ENCODE peak calls at places on chromosomes 1 and 21, in ten cellular contexts. B is CD8-positive, alpha-beta memory T cell; V is neural progenitor cell; E is stimulated activated CD8-positive, alpha-beta memory T cell treated with anti-CD3 and anti-CD28 coated beads, Interleukin-4, amount 100 ng/mL, for 1 hour; G is activated T-helper 1 cell treated with Interleukin-2 at 50 U/mL for 16 hours; P is WTC11; K is GM23248; C is activated CD4-positive, CD25-positive, alpha-beta regulatory T cell treated with anti-CD3 and anti-CD28 coated beads, Interleukin-2, amount 50 U/mL, for 72 hours; O is T-cell; R is endodermal cell. X is an unnamed sample.

GRCh38 chr1:100009458-100009857 is 39.7 kb downstream of the SLC35A3 start:
- DNase-seq in B (no peak), V (no peak), E (no peak), G (no peak), P (no peak), K (peak), C (no peak), O (no peak), R (no peak), X (no peak)

GRCh38 chr1:243898278-243898677 is 48.2 kb upstream of the AKT3 start:
- DNase-seq in B (no peak), V (no peak), E (no peak), G (no peak), P (no peak), K (no peak), C (no peak), O (no peak), R (no peak), X (no peak)

GRCh38 chr1:108200627-108201106 is 524 bp upstream of the SLC25A24 start:
- DNase-seq in B (peak), V (peak), E (no peak), G (peak), P (no peak), K (peak), C (no peak), O (peak), R (peak), X (peak)

GRCh38 chr1:164765557-164765956 is 206.6 kb downstream of the PBX1 start:
- DNase-seq in B (no peak), V (no peak), E (no peak), G (no peak), P (no peak), K (peak), C (no peak), O (no peak), R (no peak), X (no peak)

GRCh38 chr1:115277276-115277675 is 60.8 kb downstream of the NGF start:
- DNase-seq in B (no peak), V (no peak), E (no peak), G (no peak), P (no peak), K (peak), C (no peak), O (no peak), R (no peak), X (no peak)

GRCh38 chr1:14939527-14940284 is 213.8 kb upstream of the TMEM51 start:
- DNase-seq in B (no peak), V (no peak), E (no peak), G (no peak), P (no peak), K (peak), C (no peak), O (no peak), R (no peak), X (no peak)

GRCh38 chr1:156602557-156602993 is 1.3 kb upstream of the GPATCH4 start:
- DNase-seq in B (no peak), V (peak), E (no peak), G (no peak), P (no peak), K (peak), C (no peak), O (no peak), R (no peak), X (peak)

GRCh38 chr1:92315766-92316413 is 17.0 kb downstream of the RPAP2 start:
- DNase-seq in B (peak), V (no peak), E (peak), G (no peak), P (no peak), K (no peak), C (no peak), O (peak), R (no peak), X (no peak)

GRCh38 chr1:165855010-165855838 is 27.8 kb downstream of the UCK2 start:
- DNase-seq in B (no peak), V (no peak), E (no peak), G (no peak), P (no peak), K (no peak), C (no peak), O (no peak), R (no peak), X (no peak)

GRCh38 chr1:159239551-159240220 is 35.0 kb downstream of the ACKR1 start:
- DNase-seq in B (no peak), V (no peak), E (no peak), G (no peak), P (no peak), K (no peak), C (no peak), O (no peak), R (no peak), X (no peak)

GRCh38 chr21:44298301-44298700 is 1.6 kb upstream of the PFKL start:
- DNase-seq in B (no peak), V (no peak), E (no peak), G (no peak), P (no peak), K (peak), C (no peak), O (no peak), R (no peak), X (no peak)

X was measured in germinal center.